ENCODE peak calls at places on chromosomes 12 and 14, in five cellular contexts. G is A549, J is AG09319, R is AG09309, P is left lung. C is an unnamed sample.

GRCh38 chr12:94150483-94151225 is 2.3 kb downstream of the PLXNC1 start:
- DNase-seq in G (no peak), J (no peak), R (no peak), P (peak), C (peak)

GRCh38 chr12:79360269-79360668 is 330.5 kb downstream of the PAWR start:
- DNase-seq in G (no peak), J (no peak), R (no peak), P (no peak), C (no peak)

GRCh38 chr14:20440882-20441281 is 4.9 kb upstream of the KLHL33 start:
- DNase-seq in G (no peak), J (no peak), R (no peak), P (no peak), C (no peak)

GRCh38 chr12:5964913-5965900 is 20.1 kb upstream of the ANO2 start:
- DNase-seq in G (no peak), J (no peak), R (no peak), P (no peak), C (no peak)

GRCh38 chr12:57241556-57242310 is 9.3 kb downstream of the STAC3 start:
- DNase-seq in G (no peak), J (no peak), R (no peak), P (no peak), C (no peak)

GRCh38 chr12:90090929-90091651 is 382.5 kb upstream of the ATP2B1 start:
- DNase-seq in G (peak), J (peak), R (peak), P (peak), C (no peak)

GRCh38 chr12:29222200-29222599 is 73.1 kb downstream of the FAR2 start:
- DNase-seq in G (no peak), J (no peak), R (no peak), P (no peak), C (no peak)

GRCh38 chr12:28129031-28129430 is 61.2 kb upstream of the CCDC91 start:
- DNase-seq in G (no peak), J (no peak), R (no peak), P (no peak), C (no peak)

GRCh38 chr12:44317651-44318126 is 481.8 kb downstream of the TMEM117 start:
- DNase-seq in G (peak), J (no peak), R (no peak), P (no peak), C (no peak)

GRCh38 chr12:2891240-2892053 is 756 bp downstream of the TULP3 start:
- DNase-seq in G (peak), J (no peak), R (no peak), P (no peak), C (no peak)

GRCh38 chr12:15634010-15634676 is 155.0 kb downstream of the EPS8 start:
- DNase-seq in G (no peak), J (no peak), R (peak), P (no peak), C (no peak)

GRCh38 chr12:52819731-52820510 is 6.0 kb upstream of the KRT4 start:
- DNase-seq in G (no peak), J (no peak), R (no peak), P (no peak), C (no peak)

GRCh38 chr14:64703393-64704144 is 655 bp upstream of the PLEKHG3 start:
- DNase-seq in G (no peak), J (no peak), R (no peak), P (no peak), C (no peak)

GRCh38 chr14:79641371-79641770 is 569.9 kb downstream of the DIO2 start:
- DNase-seq in G (no peak), J (no peak), R (no peak), P (no peak), C (no peak)

GRCh38 chr12:106645074-106645421 is 62.2 kb downstream of the RFX4 start:
- DNase-seq in G (no peak), J (no peak), R (no peak), P (no peak), C (no peak)

GRCh38 chr12:63045020-63045860 is 105.8 kb downstream of the AVPR1A start:
- DNase-seq in G (peak), J (peak), R (peak), P (no peak), C (no peak)

GRCh38 chr14:71574976-71575375 is 357.3 kb upstream of the RGS6 start:
- DNase-seq in G (peak), J (peak), R (peak), P (no peak), C (no peak)

GRCh38 chr12:12770262-12770661 is 15.2 kb upstream of the APOLD1 start:
- DNase-seq in G (no peak), J (no peak), R (no peak), P (no peak), C (no peak)

GRCh38 chr14:99568567-99569560 is 35.1 kb downstream of the CCDC85C start:
- DNase-seq in G (no peak), J (no peak), R (no peak), P (no peak), C (no peak)

GRCh38 chr14:63209160-63209559 is 4.9 kb downstream of the RHOJ start:
- DNase-seq in G (no peak), J (no peak), R (no peak), P (no peak), C (no peak)

GRCh38 chr14:63214417-63215196 is 10.4 kb downstream of the RHOJ start:
- DNase-seq in G (no peak), J (no peak), R (no peak), P (no peak), C (no peak)

GRCh38 chr14:63212776-63213500 is 8.7 kb downstream of the RHOJ start:
- DNase-seq in G (no peak), J (no peak), R (no peak), P (no peak), C (no peak)

GRCh38 chr14:63210812-63211211 is 6.6 kb downstream of the RHOJ start:
- DNase-seq in G (no peak), J (no peak), R (no peak), P (no peak), C (no peak)

GRCh38 chr14:63212209-63212608 is 8.0 kb downstream of the RHOJ start:
- DNase-seq in G (no peak), J (no peak), R (no peak), P (no peak), C (no peak)
- TF ChIP-seq CTCF in G (no peak), J (no peak), R (no peak), P (no peak), C (no peak)

GRCh38 chr12:46401703-46402102 is 29.1 kb upstream of the SLC38A2 start:
- DNase-seq in G (no peak), J (no peak), R (no peak), P (no peak), C (no peak)
- TF ChIP-seq CTCF in G (no peak), J (peak), R (peak), P (no peak), C (no peak)

DNA sequence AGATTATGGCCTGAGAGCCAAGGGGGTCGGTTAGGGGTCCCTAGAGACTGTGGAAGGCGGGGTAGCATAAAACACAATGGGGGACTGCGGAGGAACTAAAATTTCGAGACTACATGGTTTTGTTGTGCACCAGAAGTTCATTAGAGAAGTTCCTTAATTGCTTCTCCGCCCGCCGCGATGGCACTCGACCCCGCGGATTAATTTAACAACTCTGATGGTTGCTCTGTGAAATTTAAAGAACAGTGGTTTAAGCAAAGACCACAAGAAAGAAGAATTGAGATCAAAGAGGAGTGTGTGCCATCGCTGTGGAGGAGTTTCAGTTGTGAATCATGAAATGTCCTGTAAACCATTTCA is 1.4 kb upstream of the CCDC88C start:
- DNase-seq in G (no peak), J (no peak), R (no peak), P (no peak), C (no peak)
- TF ChIP-seq CTCF in G (no peak), J (no peak), R (no peak), P (no peak), C (no peak)

DNA sequence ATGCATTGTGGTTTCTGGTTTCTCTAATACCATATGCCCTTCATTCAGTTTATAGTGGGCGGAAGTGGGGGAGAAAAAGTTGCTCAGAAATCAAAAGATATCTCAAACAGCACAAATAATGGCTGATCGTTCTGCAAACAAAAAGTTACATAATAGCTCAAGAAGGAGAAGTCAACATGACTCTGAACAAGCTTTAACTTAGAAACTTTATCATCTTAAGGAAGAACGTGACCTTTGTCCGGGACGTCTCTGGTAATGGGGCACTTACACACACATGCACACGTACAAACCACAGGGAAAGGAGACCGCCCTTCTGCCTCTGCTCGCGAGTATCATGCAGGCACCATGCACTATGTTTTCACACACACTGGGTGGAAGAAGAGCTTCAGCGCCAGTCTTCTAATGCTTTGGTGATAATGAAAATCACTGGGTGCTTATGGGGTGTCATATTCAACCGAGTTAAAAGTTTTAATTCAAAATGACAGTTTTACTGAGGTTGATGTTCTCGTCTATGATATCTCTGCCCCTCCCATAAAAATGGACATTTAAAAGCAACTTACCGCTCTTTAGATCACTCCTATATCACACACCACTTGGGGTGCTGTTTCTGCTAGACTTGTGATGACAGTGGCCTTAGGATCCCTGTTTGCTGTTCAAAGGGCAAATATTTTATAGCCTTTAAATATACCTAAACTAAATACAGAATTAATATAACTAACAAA is 4.7 kb downstream of the FOS start:
- DNase-seq in G (peak), J (no peak), R (no peak), P (peak), C (no peak)
- TF ChIP-seq CTCF in G (no peak), J (peak), R (peak), P (no peak), C (no peak)

GRCh38 chr12:122999196-122999946 is 18.9 kb downstream of the ARL6IP4 start:
- DNase-seq in G (no peak), J (no peak), R (no peak), P (no peak), C (no peak)

GRCh38 chr12:122996621-122997342 is 16.3 kb downstream of the ARL6IP4 start:
- DNase-seq in G (no peak), J (no peak), R (no peak), P (no peak), C (no peak)

GRCh38 chr12:122998316-122998715 is 17.8 kb downstream of the ARL6IP4 start:
- DNase-seq in G (no peak), J (no peak), R (no peak), P (no peak), C (no peak)

GRCh38 chr12:122996188-122996601 is 15.7 kb downstream of the ARL6IP4 start:
- DNase-seq in G (no peak), J (no peak), R (no peak), P (no peak), C (no peak)

GRCh38 chr12:122997343-122998250 is 17.1 kb downstream of the ARL6IP4 start:
- DNase-seq in G (no peak), J (no peak), R (no peak), P (no peak), C (no peak)
- TF ChIP-seq CTCF in G (no peak), J (no peak), R (no peak), P (no peak), C (no peak)